ENCODE peak calls at places on chromosome 3, in nine cellular contexts. I is mammary epithelial cell; O is SJCRH30; N is CD4-positive, CD25-positive, alpha-beta regulatory T cell; P is K562; S is right lobe of liver; C is sigmoid colon; Q is HepG2; F is CD4-positive, alpha-beta T cell. M is an unnamed sample.

GRCh38 chr3:14587733-14588360 is 47.7 kb upstream of the GRIP2 start:
- DNase-seq in I (peak; percentile 62), O (peak; percentile 10), N (no peak), P (peak; percentile 20), S (no peak), C (no peak), Q (peak; percentile 55), F (no peak), M (no peak)

GRCh38 chr3:98765721-98766120 is 2.6 kb downstream of the ST3GAL6 start:
- DNase-seq in I (no peak), O (no peak), N (no peak), P (no peak), S (no peak), C (no peak), Q (no peak), F (no peak), M (no peak)

GRCh38 chr3:171462224-171462623 is 2.0 kb upstream of the TNIK start:
- DNase-seq in I (no peak), O (peak; percentile 20), N (peak; percentile 3), P (peak; percentile 73), S (no peak), C (no peak), Q (no peak), F (no peak), M (no peak)

GRCh38 chr3:24069045-24069444 is 124.0 kb downstream of the NR1D2 start:
- DNase-seq in I (no peak), O (peak; percentile 60), N (no peak), P (peak; percentile 29), S (no peak), C (peak; percentile 71), Q (peak; percentile 5), F (no peak), M (peak; percentile 33)

GRCh38 chr3:99013794-99014315 is 112.4 kb upstream of the DCBLD2 start:
- DNase-seq in I (peak; percentile 4), O (no peak), N (no peak), P (no peak), S (no peak), C (no peak), Q (no peak), F (no peak), M (no peak)

GRCh38 chr3:150793641-150794040 is 30.7 kb upstream of the SIAH2 start:
- DNase-seq in I (no peak), O (no peak), N (no peak), P (no peak), S (no peak), C (no peak), Q (peak; percentile 32), F (no peak), M (no peak)

GRCh38 chr3:5195605-5196004 is 8.1 kb downstream of the EDEM1 start:
- DNase-seq in I (peak; percentile 74), O (no peak), N (peak; percentile 14), P (no peak), S (no peak), C (no peak), Q (no peak), F (no peak), M (no peak)

GRCh38 chr3:14169871-14170270 is 8.5 kb downstream of the XPC start:
- DNase-seq in I (no peak), O (no peak), N (no peak), P (no peak), S (no peak), C (no peak), Q (no peak), F (no peak), M (no peak)

GRCh38 chr3:116579843-116580242 is 129.7 kb upstream of the TUSC7 start:
- DNase-seq in I (no peak), O (peak; percentile 54), N (no peak), P (peak; percentile 2), S (no peak), C (no peak), Q (peak; percentile 1), F (no peak), M (no peak)

GRCh38 chr3:196782496-196782895 is 42.8 kb downstream of the PAK2 start:
- DNase-seq in I (no peak), O (no peak), N (no peak), P (no peak), S (no peak), C (no peak), Q (no peak), F (no peak), M (no peak)

GRCh38 chr3:115518100-115518852 is 105.0 kb upstream of the GAP43 start:
- DNase-seq in I (peak; percentile 85), O (peak; percentile 25), N (no peak), P (no peak), S (no peak), C (no peak), Q (no peak), F (no peak), M (peak; percentile 12)

GRCh38 chr3:78139166-78139565 is 1099.3 kb downstream of the ROBO2 start:
- DNase-seq in I (peak; percentile 23), O (peak; percentile 4), N (no peak), P (no peak), S (no peak), C (no peak), Q (no peak), F (no peak), M (no peak)

GRCh38 chr3:122977645-122978466 is 49.7 kb downstream of the SEMA5B start:
- DNase-seq in I (peak; percentile 53), O (peak; percentile 87), N (no peak), P (no peak), S (no peak), C (no peak), Q (peak; percentile 73), F (no peak), M (no peak)

GRCh38 chr3:104132566-104132997 is 1234.1 kb upstream of the ALCAM start:
- DNase-seq in I (no peak), O (no peak), N (no peak), P (no peak), S (no peak), C (no peak), Q (no peak), F (no peak), M (no peak)

GRCh38 chr3:194760740-194761139 is 75.1 kb downstream of the FAM43A start:
- DNase-seq in I (no peak), O (no peak), N (no peak), P (no peak), S (no peak), C (no peak), Q (no peak), F (no peak), M (no peak)

GRCh38 chr3:126964261-126964660 is 18.7 kb upstream of the PLXNA1 start:
- DNase-seq in I (no peak), O (no peak), N (no peak), P (no peak), S (no peak), C (peak; percentile 33), Q (no peak), F (no peak), M (no peak)

GRCh38 chr3:50010959-50011358 is 71.0 kb downstream of the RBM6 start:
- DNase-seq in I (peak; percentile 45), O (no peak), N (no peak), P (peak; percentile 17), S (no peak), C (no peak), Q (no peak), F (no peak), M (no peak)

GRCh38 chr3:186320862-186321568 is 41.0 kb downstream of the DGKG start:
- DNase-seq in I (peak; percentile 93), O (no peak), N (no peak), P (no peak), S (no peak), C (no peak), Q (no peak), F (no peak), M (no peak)

GRCh38 chr3:44831241-44831640 is 30.5 kb upstream of the TMEM42 start:
- DNase-seq in I (no peak), O (no peak), N (no peak), P (no peak), S (no peak), C (no peak), Q (no peak), F (no peak), M (no peak)

GRCh38 chr3:44832032-44832431 is 29.7 kb upstream of the TMEM42 start:
- DNase-seq in I (no peak), O (no peak), N (no peak), P (no peak), S (no peak), C (no peak), Q (no peak), F (no peak), M (no peak)

GRCh38 chr3:44832965-44833364 is 28.7 kb upstream of the TMEM42 start:
- DNase-seq in I (no peak), O (no peak), N (no peak), P (no peak), S (no peak), C (no peak), Q (no peak), F (no peak), M (no peak)

GRCh38 chr3:44835684-44836083 is 26.0 kb upstream of the TMEM42 start:
- DNase-seq in I (no peak), O (no peak), N (no peak), P (no peak), S (no peak), C (no peak), Q (no peak), F (no peak), M (no peak)

DNA sequence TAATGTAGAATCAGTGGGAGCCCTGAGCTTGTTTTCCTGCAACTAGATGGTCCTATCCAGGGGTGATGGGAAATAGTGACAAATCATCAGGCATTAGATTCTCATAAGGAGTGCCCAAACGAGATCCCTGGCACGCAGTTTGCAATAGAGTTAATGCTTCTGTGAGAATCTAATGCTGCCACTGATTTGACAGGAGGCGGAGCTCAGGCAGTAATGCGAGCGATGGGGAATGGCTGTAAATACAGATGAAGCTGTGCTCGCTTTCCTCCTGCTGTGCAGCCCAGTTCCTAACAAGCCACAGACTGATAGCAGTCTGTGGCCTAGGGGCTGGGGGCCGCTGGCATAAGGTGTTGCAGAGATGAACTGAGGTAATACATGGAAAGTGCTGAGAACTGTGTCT is 28.3 kb upstream of the TMEM42 start:
- DNase-seq in I (no peak), O (no peak), N (no peak), P (no peak), S (no peak), C (no peak), Q (no peak), F (no peak), M (no peak)
- H3K9me3 ChIP-seq in I (peaks cover 6% of the 10 kb centered on the region), O (no peaks in the 10 kb centered on the region), N (peaks cover 9% of the 10 kb centered on the region), P (peaks cover 4% of the 10 kb centered on the region), S (no peaks in the 10 kb centered on the region), C (peaks cover 8% of the 10 kb centered on the region), Q (no peaks in the 10 kb centered on the region), F (peaks cover 6% of the 10 kb centered on the region), M (no peaks in the 10 kb centered on the region)

GRCh38 chr3:114454592-114455251 is 160.9 kb downstream of the TIGIT start:
- DNase-seq in I (peak; percentile 49), O (peak; percentile 57), N (no peak), P (no peak), S (no peak), C (no peak), Q (no peak), F (no peak), M (no peak)
- H3K9me3 ChIP-seq in I (no peaks in the 10 kb centered on the region), O (no peaks in the 10 kb centered on the region), N (no peaks in the 10 kb centered on the region), P (no peaks in the 10 kb centered on the region), S (no peaks in the 10 kb centered on the region), C (no peaks in the 10 kb centered on the region), Q (no peaks in the 10 kb centered on the region), F (no peaks in the 10 kb centered on the region), M (no peaks in the 10 kb centered on the region)

GRCh38 chr3:52733256-52733891 is 27.5 kb downstream of the SPCS1 start:
- DNase-seq in I (no peak), O (no peak), N (no peak), P (no peak), S (no peak), C (no peak), Q (no peak), F (no peak), M (no peak)
- H3K9me3 ChIP-seq in I (peaks cover 19% of the 10 kb centered on the region), O (peaks cover 10% of the 10 kb centered on the region), N (no peaks in the 10 kb centered on the region), P (no peaks in the 10 kb centered on the region), S (no peaks in the 10 kb centered on the region), C (peaks cover 2% of the 10 kb centered on the region), Q (peaks cover 2% of the 10 kb centered on the region), F (no peaks in the 10 kb centered on the region), M (peaks cover 35% of the 10 kb centered on the region)

GRCh38 chr3:138544546-138544945 is 49.5 kb downstream of the CEP70 start:
- DNase-seq in I (no peak), O (no peak), N (no peak), P (no peak), S (no peak), C (no peak), Q (no peak), F (no peak), M (no peak)
- H3K9me3 ChIP-seq in I (peaks cover 16% of the 10 kb centered on the region), O (peaks cover 33% of the 10 kb centered on the region), N (peaks cover 23% of the 10 kb centered on the region), P (no peaks in the 10 kb centered on the region), S (no peaks in the 10 kb centered on the region), C (peaks cover 22% of the 10 kb centered on the region), Q (peaks cover 10% of the 10 kb centered on the region), F (peaks cover 55% of the 10 kb centered on the region), M (peaks cover 21% of the 10 kb centered on the region)